ENCODE peak calls at places on chromosomes 4 and X, in seven cellular contexts. G, R, Z, Y, I, F and P are unnamed samples.

GRCh38 chr4:13535708-13536361 is 8.5 kb downstream of the NKX3-2 start:
- DNase-seq in G (no peak), R (no peak), Z (no peak), Y (no peak), I (no peak), F (no peak), P (no peak)

GRCh38 chr4:28759064-28759463 is 1898.4 kb downstream of the STIM2 start:
- DNase-seq in G (no peak), R (no peak), Z (no peak), Y (no peak), I (no peak), F (no peak), P (no peak)

GRCh38 chr4:60450054-60450453 is 750.1 kb upstream of the ADGRL3 start:
- DNase-seq in G (no peak), R (no peak), Z (no peak), Y (no peak), I (no peak), F (no peak), P (no peak)

GRCh38 chrX:17226736-17227135 is 148.3 kb upstream of the NHS start:
- DNase-seq in G (no peak), R (no peak), Z (no peak), Y (no peak), I (no peak), F (no peak), P (no peak)

GRCh38 chr4:6546681-6547447 is 28.1 kb upstream of the MAN2B2 start:
- DNase-seq in G (peak), R (peak), Z (peak), Y (peak), I (peak), F (no peak), P (peak)

GRCh38 chr4:124684301-124684700 is 28.2 kb downstream of the ANKRD50 start:
- DNase-seq in G (no peak), R (no peak), Z (no peak), Y (no peak), I (no peak), F (no peak), P (no peak)

GRCh38 chrX:120262781-120263719 is 12.4 kb downstream of the ZBTB33 start:
- DNase-seq in G (no peak), R (no peak), Z (no peak), Y (no peak), I (no peak), F (no peak), P (no peak)

GRCh38 chr4:75679876-75680575 is 6.8 kb upstream of the G3BP2 start:
- DNase-seq in G (no peak), R (peak), Z (no peak), Y (no peak), I (no peak), F (no peak), P (no peak)

GRCh38 chr4:12231098-12231497 is 802.4 kb upstream of the HS3ST1 start:
- DNase-seq in G (no peak), R (no peak), Z (no peak), Y (no peak), I (no peak), F (no peak), P (no peak)

GRCh38 chrX:140817943-140818342 is 108.4 kb downstream of the LINC00632 start:
- DNase-seq in G (no peak), R (peak), Z (no peak), Y (no peak), I (no peak), F (no peak), P (no peak)

GRCh38 chr4:57064811-57065711 is 45.1 kb downstream of the IGFBP7 start:
- DNase-seq in G (peak), R (peak), Z (no peak), Y (no peak), I (no peak), F (no peak), P (no peak)

GRCh38 chr4:48227662-48228061 is 42.0 kb downstream of the TEC start:
- DNase-seq in G (no peak), R (no peak), Z (no peak), Y (no peak), I (no peak), F (no peak), P (no peak)

GRCh38 chr4:95388911-95389310 is 159.9 kb downstream of the UNC5C start:
- DNase-seq in G (no peak), R (no peak), Z (no peak), Y (no peak), I (no peak), F (no peak), P (no peak)